ENCODE peak calls at places on chromosomes 4 and X, in ten cellular contexts. E is mesendoderm, Z is IMR-90, B is fibroblast of lung, Y is cardiac muscle cell, Q is body of pancreas, G is tibial artery, V is breast epithelium, D is gastrocnemius medialis, A is right cardiac atrium. F is an unnamed sample. For H3K4me1, the result is how much of the 10 kb centered on the place peaks cover.

GRCh38 chr4:154602404-154603020 is 9.9 kb downstream of the FGG start:
- DNase-seq in Z (no peak), B (no peak), A (no peak), V (no peak), Y (no peak), Q (no peak), G (no peak), D (no peak), E (no peak), F (no peak)

GRCh38 chr4:113222431-113222979 is 173.1 kb downstream of the ANK2 start:
- DNase-seq in Z (peak), Q (no peak), Y (no peak), V (no peak), G (no peak), D (no peak), B (peak), E (no peak), A (no peak), F (no peak)

GRCh38 chr4:169229571-169230028 is 41.2 kb downstream of the SH3RF1 start:
- DNase-seq in Q (no peak), G (no peak), E (peak), Z (peak), V (no peak), Y (peak), B (peak), D (peak), A (no peak), F (no peak)

GRCh38 chr4:8547108-8547911 is 32.9 kb upstream of the GPR78 start:
- DNase-seq in A (no peak), V (no peak), Z (peak), B (peak), E (peak), Y (peak), G (peak), D (no peak), Q (peak), F (peak)

GRCh38 chr4:59044316-59044715 is 1934.1 kb upstream of the IGFBP7 start:
- DNase-seq in Z (no peak), Y (no peak), D (no peak), B (no peak), A (no peak), G (no peak), V (no peak), E (no peak), Q (no peak), F (no peak)

GRCh38 chr4:155263480-155263879 is 55.0 kb downstream of the NPY2R start:
- DNase-seq in B (no peak), D (no peak), V (no peak), G (no peak), E (no peak), Y (no peak), Q (no peak), Z (no peak), A (no peak), F (no peak)

GRCh38 chrX:153693216-153694086 is 5.7 kb downstream of the SLC6A8 start:
- DNase-seq in Q (no peak), G (no peak), Z (no peak), Y (no peak), B (no peak), V (no peak), D (peak), A (no peak), E (no peak), F (no peak)

GRCh38 chr4:83561381-83561780 is 25.5 kb downstream of the GPAT3 start:
- DNase-seq in D (peak), E (no peak), Q (peak), V (no peak), A (no peak), B (peak), G (no peak), Y (peak), Z (peak), F (no peak)

GRCh38 chrX:153885968-153886903 is at the start of gene L1CAM:
- DNase-seq in Q (no peak), D (no peak), Y (no peak), B (no peak), V (no peak), Z (no peak), E (peak), G (no peak), A (no peak), F (no peak)

GRCh38 chr4:73454920-73455319 is 18.9 kb downstream of the AFP start:
- DNase-seq in D (no peak), G (no peak), V (no peak), Q (no peak), Y (no peak), Z (no peak), E (no peak), B (no peak), A (no peak), F (no peak)

GRCh38 chr4:95838192-95838591 is 1.7 kb upstream of the PDHA2 start:
- DNase-seq in D (no peak), Q (no peak), V (no peak), Z (no peak), E (peak), B (no peak), A (peak), G (no peak), Y (no peak), F (no peak)

GRCh38 chrX:42739258-42739657 is 38.7 kb downstream of the PPP1R2C start:
- DNase-seq in A (no peak), B (no peak), V (no peak), Z (no peak), D (no peak), Y (peak), Q (peak), E (no peak), G (no peak), F (no peak)

GRCh38 chr4:142846729-142847606 is 867 bp upstream of the INPP4B start:
- DNase-seq in D (peak), Z (no peak), Q (peak), B (peak), G (peak), E (peak), V (peak), A (peak), Y (peak), F (peak)

GRCh38 chr4:53622739-53623151 is 31.5 kb upstream of the LNX1 start:
- DNase-seq in Z (peak), A (no peak), E (no peak), V (no peak), Y (peak), G (no peak), B (peak), D (no peak), Q (no peak), F (no peak)

GRCh38 chr4:140633951-140634350 is 65.2 kb upstream of the UCP1 start:
- DNase-seq in V (no peak), E (no peak), Q (no peak), Y (no peak), G (no peak), Z (no peak), D (no peak), B (no peak), A (no peak), F (no peak)

GRCh38 chr4:26197018-26197779 is 123.6 kb upstream of the RBPJ start:
- DNase-seq in A (peak), D (no peak), E (no peak), B (peak), Y (peak), Q (peak), Z (peak), V (no peak), G (no peak), F (no peak)

GRCh38 chr4:159413252-159413941 is 310.5 kb downstream of the RAPGEF2 start:
- DNase-seq in Q (no peak), G (no peak), V (no peak), A (no peak), Y (peak), E (no peak), B (peak), D (no peak), Z (peak), F (no peak)

GRCh38 chr4:186368291-186368690 is 102.3 kb downstream of the F11 start:
- DNase-seq in Y (no peak), D (no peak), V (no peak), Q (no peak), G (no peak), Z (no peak), A (no peak), B (no peak), E (no peak), F (no peak)

GRCh38 chr4:66501986-66502385 is 831.7 kb upstream of the EPHA5 start:
- DNase-seq in G (no peak), Q (no peak), Y (no peak), Z (no peak), B (no peak), D (no peak), E (no peak), A (no peak), V (no peak), F (no peak)

DNA sequence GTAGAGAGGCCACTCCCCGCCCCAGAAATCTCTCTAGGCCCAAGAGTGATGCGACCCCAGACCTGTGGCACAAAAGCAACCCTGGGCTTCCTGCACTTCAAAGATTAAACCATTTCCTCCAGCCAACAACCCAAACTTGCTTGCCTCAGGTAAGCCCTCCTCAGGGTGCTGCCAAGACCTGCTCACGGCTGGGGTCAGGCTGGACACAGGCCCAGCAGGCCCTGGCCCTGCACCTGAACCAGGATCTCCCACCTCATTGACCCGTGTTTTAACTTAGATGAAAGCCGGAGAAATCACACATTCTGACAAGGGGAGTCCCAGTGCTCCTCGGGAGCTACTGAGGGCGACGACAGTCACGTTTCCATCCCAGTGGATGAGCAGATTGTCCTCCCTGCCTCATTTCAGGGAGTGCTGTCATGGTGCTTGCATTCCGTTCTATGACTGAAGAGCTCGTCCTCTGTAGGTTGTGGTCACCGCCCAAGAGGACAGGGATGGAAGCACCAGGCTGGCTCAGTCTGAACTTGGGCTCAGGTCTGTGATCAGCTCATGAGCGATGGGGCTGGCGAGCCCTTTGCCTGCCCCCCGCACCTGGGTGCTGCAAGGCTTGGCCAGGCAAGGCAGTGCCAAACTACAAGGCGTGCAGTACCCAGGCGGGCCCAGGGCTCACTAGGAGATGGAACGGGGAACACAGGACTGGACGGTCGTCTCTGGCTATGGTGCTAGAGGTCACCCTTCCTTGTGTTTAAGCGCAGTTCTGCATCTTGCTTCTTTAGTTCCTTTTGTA is 25.9 kb downstream of the WDR1 start:
- DNase-seq in Z (no peak), Y (no peak), D (no peak), Q (no peak), V (no peak), B (no peak), E (no peak), A (peak), G (no peak), F (peak)
- H3K27ac ChIP-seq in Z (no peak), Y (peak), D (peak), Q (no peak), V (no peak), B (no peak), E (no peak), A (no peak), G (peak), F (no peak)

DNA sequence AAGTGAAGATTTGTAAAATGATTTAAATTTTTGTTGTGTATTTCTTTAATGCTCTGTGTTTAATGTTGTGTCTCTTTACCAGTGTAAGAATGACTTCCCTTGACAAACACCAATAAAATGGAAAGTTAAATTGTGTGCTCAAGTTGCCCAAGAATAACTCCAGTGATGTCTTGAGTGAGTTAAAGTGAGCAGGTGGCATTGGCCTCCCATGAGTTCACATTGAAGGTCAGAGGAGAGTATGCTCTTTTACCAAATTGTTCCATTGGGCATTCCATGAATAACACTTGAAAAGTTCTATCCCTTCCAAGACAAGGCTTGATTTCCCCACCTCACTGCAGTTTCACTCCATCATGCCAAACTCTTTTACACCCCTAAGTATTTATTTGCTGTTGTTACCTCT is 4.5 kb downstream of the ANXA5 start:
- DNase-seq in B (no peak), E (no peak), V (no peak), A (no peak), Q (no peak), Y (no peak), G (no peak), Z (no peak), D (no peak), F (no peak)
- H3K4me1 ChIP-seq in B (under half), E (under half), V (under half), A (under half), Q (half or more), Y (under half), G (under half), Z (under half), D (under half), F (under half)

DNA sequence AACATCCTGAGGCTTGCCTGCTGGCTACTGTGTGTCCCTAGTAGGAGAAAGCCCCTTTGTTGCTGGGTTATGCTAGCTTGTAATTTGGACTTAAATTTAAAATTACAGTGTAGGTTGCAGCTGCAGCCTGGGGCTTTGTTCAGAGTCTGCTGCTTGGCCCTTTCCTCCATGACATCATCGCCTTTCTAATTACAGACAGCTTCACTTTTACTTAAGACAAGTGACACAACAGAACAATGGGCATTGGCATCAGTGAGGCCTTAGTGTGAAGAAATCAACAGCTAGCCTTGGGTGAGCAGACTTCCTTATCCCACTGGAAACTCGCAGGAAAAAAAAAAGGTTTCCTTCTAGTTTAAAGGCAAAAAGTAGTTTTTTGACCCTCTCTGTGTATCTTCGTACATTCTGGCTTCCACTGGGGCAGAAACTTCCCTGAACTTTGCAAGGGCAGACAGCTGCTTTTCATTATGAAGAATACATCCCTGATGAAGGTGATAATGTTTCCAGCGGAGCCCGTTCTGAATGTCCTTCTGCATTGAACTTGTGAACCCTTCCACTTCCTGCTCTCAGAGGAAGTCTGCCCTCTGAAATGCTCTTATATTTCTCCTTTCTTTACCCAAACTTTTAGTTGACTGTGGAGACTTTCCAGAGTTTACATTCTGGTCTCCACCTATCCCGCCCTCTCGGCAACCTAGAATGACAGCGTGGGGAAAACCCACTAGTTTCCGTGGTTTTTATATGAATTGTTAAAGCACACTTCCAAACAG is 123.2 kb upstream of the FAM9C start:
- DNase-seq in Y (peak), A (peak), V (no peak), Z (peak), E (peak), D (peak), Q (no peak), B (no peak), G (no peak), F (no peak)
- H3K27ac ChIP-seq in Y (no peak), A (peak), V (peak), Z (no peak), E (no peak), D (peak), Q (peak), B (peak), G (peak), F (peak)

GRCh38 chr4:5892321-5893012 is 419 bp downstream of the CRMP1 start:
- DNase-seq in B (no peak), Z (no peak), E (no peak), D (no peak), Y (no peak), V (no peak), A (peak), Q (no peak), G (no peak), F (no peak)
- H3K4me1 ChIP-seq in B (under half), Z (under half), E (under half), D (under half), Y (under half), V (under half), A (under half), Q (under half), G (under half), F (under half)

DNA sequence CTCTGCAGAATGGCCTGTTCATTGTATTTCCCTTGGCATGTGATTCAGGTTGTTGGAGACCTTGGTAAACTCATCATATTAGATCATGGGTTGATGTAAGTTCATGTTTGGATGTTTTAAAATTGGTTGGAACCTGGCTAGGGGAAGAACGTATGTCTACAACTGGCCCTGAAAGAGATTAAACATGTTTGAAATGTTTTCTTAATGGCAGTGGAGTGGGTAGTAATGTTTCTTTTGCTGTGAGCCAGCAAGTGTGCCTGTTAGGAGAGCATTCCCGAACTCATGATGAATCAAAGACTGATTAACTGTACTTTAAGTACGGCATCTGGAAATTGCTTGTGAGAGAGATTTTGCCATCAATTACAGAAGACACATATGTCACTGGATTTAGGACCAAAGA is 44.5 kb upstream of the SLC4A4 start:
- DNase-seq in Y (no peak), D (no peak), Z (peak), B (peak), V (no peak), G (no peak), E (no peak), A (no peak), Q (no peak), F (no peak)
- H3K27ac ChIP-seq in Y (no peak), D (no peak), Z (peak), B (peak), V (no peak), G (peak), E (no peak), A (no peak), Q (peak), F (no peak)

DNA sequence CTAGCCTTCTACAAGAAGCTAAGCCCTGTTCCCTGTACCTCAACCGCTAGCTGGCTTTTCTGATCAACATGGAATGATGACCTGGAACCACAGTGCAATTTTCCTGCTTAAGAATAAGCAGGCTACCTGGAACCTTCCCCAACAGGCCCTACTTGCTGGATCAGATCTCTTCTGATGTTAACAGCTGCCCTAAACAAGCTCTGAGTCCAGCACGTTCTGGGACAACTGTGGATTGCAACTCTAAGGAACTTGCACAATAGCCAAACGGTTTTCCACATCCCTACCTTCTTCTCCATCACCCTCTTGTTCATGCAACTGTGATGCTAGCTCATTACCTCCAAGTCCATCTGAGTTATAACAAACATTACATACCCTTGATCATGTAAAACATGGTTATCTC is 19.8 kb downstream of the ATP8A1 start:
- DNase-seq in G (no peak), Q (no peak), Y (no peak), Z (no peak), D (peak), V (no peak), A (no peak), E (no peak), B (no peak), F (no peak)
- H3K4me1 ChIP-seq in G (under half), Q (under half), Y (under half), Z (under half), D (half or more), V (under half), A (under half), E (under half), B (under half), F (under half)

DNA sequence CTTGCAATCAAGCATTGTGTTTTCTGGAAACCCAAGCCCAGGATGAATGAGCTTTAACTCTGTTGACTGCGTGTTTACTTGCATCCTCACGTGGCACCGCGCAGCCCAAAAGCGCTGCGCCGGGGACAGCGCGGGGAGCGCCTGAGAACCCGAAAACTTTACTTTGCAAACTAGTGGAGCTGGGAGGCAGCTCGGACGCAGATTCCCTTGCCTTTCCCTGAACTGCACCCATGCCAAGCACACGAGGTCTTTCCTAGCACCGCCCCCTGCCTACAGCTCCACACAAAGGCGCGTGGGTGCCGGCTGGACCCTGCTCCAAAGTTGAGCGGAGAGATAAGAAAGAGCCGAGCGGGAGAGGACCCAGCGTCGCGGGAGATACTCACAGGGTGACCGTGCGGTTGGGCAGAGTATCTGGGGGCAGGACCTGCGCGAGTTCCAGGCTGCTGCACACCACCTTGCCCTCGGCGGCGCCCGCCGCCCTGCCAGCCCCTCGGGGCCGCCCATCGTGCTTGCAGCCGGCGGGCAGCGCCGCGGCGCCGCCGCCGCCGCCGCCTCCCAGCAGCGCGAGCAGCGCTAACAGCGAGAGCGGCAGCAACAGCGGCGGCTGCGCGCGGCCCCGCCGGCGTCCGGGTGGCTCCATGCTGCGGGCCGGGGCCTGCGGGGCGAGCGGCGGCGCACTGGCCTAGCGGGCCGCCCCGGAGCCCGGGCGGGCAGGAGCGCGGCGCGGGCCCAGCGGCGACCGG is 550 bp downstream of the ADGRA3 start:
- DNase-seq in E (peak), Z (peak), G (peak), A (peak), B (peak), Q (peak), V (no peak), D (peak), Y (peak), F (peak)
- H3K27ac ChIP-seq in E (peak), Z (peak), G (peak), A (peak), B (peak), Q (peak), V (peak), D (peak), Y (peak), F (no peak)

GRCh38 chr4:184350213-184350817 is 124.0 kb downstream of the IRF2 start:
- DNase-seq in D (no peak), B (no peak), Z (no peak), V (no peak), Q (no peak), G (no peak), Y (no peak), A (no peak), E (no peak), F (no peak)
- H3K4me1 ChIP-seq in D (under half), B (under half), Z (under half), V (under half), Q (half or more), G (under half), Y (under half), A (under half), E (under half), F (half or more)